ENCODE peak calls at places on chromosome 5, in nine cellular contexts. S, K, M, J, P, N, B, U and G are unnamed samples.

GRCh38 chr5:71938886-71939285 is 168.4 kb upstream of the MAP1B start:
- DNase-seq in U (no peak), J (no peak), B (no peak), S (no peak), M (peak), P (no peak), N (no peak), K (no peak), G (no peak)

GRCh38 chr5:15821506-15821905 is 321.5 kb downstream of the FBXL7 start:
- DNase-seq in N (peak), K (peak), U (no peak), M (no peak), S (no peak), P (no peak), J (no peak), B (no peak), G (peak)

GRCh38 chr5:75536147-75536546 is 24.5 kb downstream of the POLK start:
- DNase-seq in P (no peak), B (no peak), U (no peak), J (no peak), K (no peak), M (no peak), S (no peak), N (no peak), G (no peak)

GRCh38 chr5:18465833-18466681 is 831.8 kb downstream of the TAF11L14 start:
- DNase-seq in M (peak), K (peak), N (peak), S (peak), P (no peak), J (peak), B (peak), U (peak), G (peak)

GRCh38 chr5:96936431-96937221 is 746 bp downstream of the LNPEP start:
- DNase-seq in B (peak), U (no peak), N (peak), J (peak), K (peak), P (peak), M (peak), S (peak), G (peak)

GRCh38 chr5:81482595-81482994 is 88.7 kb upstream of the ACOT12 start:
- DNase-seq in J (no peak), N (no peak), U (no peak), M (no peak), S (no peak), K (no peak), P (no peak), B (no peak), G (no peak)

GRCh38 chr5:178328826-178329225 is 96.2 kb upstream of the PHYKPL start:
- DNase-seq in N (no peak), B (no peak), P (no peak), K (no peak), M (no peak), J (no peak), U (no peak), S (no peak), G (no peak)

GRCh38 chr5:172620506-172620905 is 20.6 kb upstream of the NEURL1B start:
- DNase-seq in B (no peak), M (no peak), K (no peak), J (no peak), P (no peak), N (no peak), U (no peak), S (no peak), G (no peak)

GRCh38 chr5:147863409-147864194 is 14.9 kb upstream of the SCGB3A2 start:
- DNase-seq in S (no peak), N (no peak), K (no peak), M (no peak), B (no peak), P (no peak), J (no peak), U (no peak), G (no peak)

GRCh38 chr5:175696139-175696854 is 38.4 kb downstream of the HRH2 start:
- DNase-seq in S (peak), K (peak), U (no peak), J (peak), M (peak), P (peak), B (no peak), N (peak), G (peak)

GRCh38 chr5:58403822-58404433 is 56.0 kb downstream of the PLK2 start:
- DNase-seq in U (no peak), K (no peak), N (no peak), B (no peak), P (no peak), J (no peak), M (no peak), S (no peak), G (no peak)

GRCh38 chr5:359301-359897 is 37.9 kb downstream of the AHRR start:
- DNase-seq in J (no peak), B (no peak), U (no peak), K (no peak), M (no peak), S (no peak), N (no peak), P (no peak), G (no peak)

GRCh38 chr5:168822745-168823281 is 243.6 kb upstream of the PANK3 start:
- DNase-seq in N (no peak), K (peak), B (no peak), P (no peak), S (no peak), M (no peak), U (no peak), J (no peak), G (peak)

GRCh38 chr5:13477118-13477737 is 467.3 kb downstream of the DNAH5 start:
- DNase-seq in U (no peak), N (peak), S (no peak), M (no peak), J (no peak), K (no peak), B (no peak), P (no peak), G (peak)

GRCh38 chr5:45521067-45521466 is 175.1 kb downstream of the HCN1 start:
- DNase-seq in M (no peak), J (no peak), K (no peak), N (peak), P (no peak), B (no peak), S (peak), U (no peak), G (no peak)

GRCh38 chr5:60299944-60300343 is 400.0 kb downstream of the DEPDC1B start:
- DNase-seq in N (no peak), J (no peak), M (no peak), U (no peak), S (no peak), B (no peak), K (no peak), P (no peak), G (no peak)

GRCh38 chr5:139911425-139912120 is 116.0 kb downstream of the PSD2 start:
- DNase-seq in K (no peak), N (no peak), U (no peak), J (no peak), S (no peak), B (no peak), M (no peak), P (no peak), G (no peak)

GRCh38 chr5:128397878-128398277 is 140.2 kb downstream of the FBN2 start:
- DNase-seq in M (no peak), U (no peak), N (no peak), K (no peak), P (no peak), S (no peak), J (no peak), B (no peak), G (no peak)

GRCh38 chr5:6108540-6108848 is 269.9 kb downstream of the MED10 start:
- DNase-seq in U (no peak), M (no peak), P (no peak), N (no peak), B (no peak), S (no peak), J (no peak), K (no peak), G (no peak)